ENCODE peak calls at places on chromosomes 1 and 21, in four cellular contexts. L, V, D and Z are unnamed samples.

GRCh38 chr1:3011631-3012510 is 9.4 kb upstream of the ACTRT2 start:
- DNase-seq in L (peak; percentile 1), V (no peak), D (no peak), Z (no peak)

GRCh38 chr1:41390171-41390570 is 28.9 kb downstream of the FOXO6 start:
- DNase-seq in L (no peak), V (no peak), D (no peak), Z (no peak)

GRCh38 chr21:22476726-22477646 is 1478.8 kb downstream of the NCAM2 start:
- DNase-seq in L (no peak), V (no peak), D (no peak), Z (no peak)

GRCh38 chr1:12284486-12284885 is 54.7 kb downstream of the VPS13D start:
- DNase-seq in L (no peak), V (no peak), D (no peak), Z (peak; percentile 56)

GRCh38 chr21:38178653-38179503 is 77.9 kb upstream of the KCNJ15 start:
- DNase-seq in L (no peak), V (no peak), D (no peak), Z (peak; percentile 91)

GRCh38 chr1:194117582-194117981 is 931.2 kb upstream of the B3GALT2 start:
- DNase-seq in L (no peak), V (no peak), D (peak; percentile 21), Z (no peak)

GRCh38 chr1:247118946-247119446 is 14.8 kb upstream of the ZNF669 start:
- DNase-seq in L (peak; percentile 8), V (no peak), D (peak; percentile 72), Z (no peak)

GRCh38 chr1:168300626-168301025 is 19.9 kb downstream of the TBX19 start:
- DNase-seq in L (no peak), V (no peak), D (no peak), Z (no peak)

GRCh38 chr1:33055210-33055991 is 18.7 kb upstream of the AK2 start:
- DNase-seq in L (peak; percentile 84), V (peak; percentile 75), D (peak; percentile 85), Z (peak; percentile 73)

GRCh38 chr1:121483961-121484424 is 299.2 kb downstream of the SRGAP2C start:
- DNase-seq in L (peak; percentile 41), V (peak; percentile 59), D (no peak), Z (peak; percentile 73)

GRCh38 chr1:25645641-25646400 is 29.2 kb downstream of the MAN1C1 start:
- DNase-seq in L (no peak), V (no peak), D (no peak), Z (no peak)

GRCh38 chr21:46144464-46145070 is 10.8 kb downstream of the FTCD start:
- DNase-seq in L (no peak), V (no peak), D (no peak), Z (no peak)

GRCh38 chr1:115912116-115912515 is 64.2 kb upstream of the SLC22A15 start:
- DNase-seq in L (no peak), V (no peak), D (no peak), Z (no peak)

GRCh38 chr1:223730471-223730870 is 18.1 kb downstream of the CAPN2 start:
- DNase-seq in L (no peak), V (no peak), D (no peak), Z (peak; percentile 50)

GRCh38 chr21:34745557-34746255 is 76.9 kb downstream of the CLIC6 start:
- DNase-seq in L (peak; percentile 87), V (peak; percentile 73), D (peak; percentile 76), Z (peak; percentile 66)

GRCh38 chr21:34166468-34166867 is 93.1 kb downstream of the MRPS6 start:
- DNase-seq in L (peak; percentile 28), V (no peak), D (no peak), Z (no peak)

GRCh38 chr21:39048064-39048463 is 135.2 kb downstream of the PSMG1 start:
- DNase-seq in L (peak; percentile 65), V (no peak), D (peak; percentile 43), Z (peak; percentile 97)

GRCh38 chr1:65180977-65181376 is 33.0 kb downstream of the AK4 start:
- DNase-seq in L (no peak), V (no peak), D (no peak), Z (no peak)

GRCh38 chr1:179776831-179777230 is 33.7 kb downstream of the FAM163A start:
- DNase-seq in L (no peak), V (no peak), D (no peak), Z (peak; percentile 50)

GRCh38 chr1:184889902-184890301 is 84.4 kb downstream of the NIBAN1 start:
- DNase-seq in L (peak; percentile 25), V (no peak), D (no peak), Z (no peak)

GRCh38 chr1:184889183-184889582 is 85.1 kb downstream of the NIBAN1 start:
- DNase-seq in L (no peak), V (no peak), D (peak; percentile 32), Z (no peak)

GRCh38 chr1:184892116-184892515 is 82.2 kb downstream of the NIBAN1 start:
- DNase-seq in L (no peak), V (no peak), D (no peak), Z (peak; percentile 76)

GRCh38 chr1:184891440-184891839 is 82.9 kb downstream of the NIBAN1 start:
- DNase-seq in L (no peak), V (no peak), D (no peak), Z (no peak)

DNA sequence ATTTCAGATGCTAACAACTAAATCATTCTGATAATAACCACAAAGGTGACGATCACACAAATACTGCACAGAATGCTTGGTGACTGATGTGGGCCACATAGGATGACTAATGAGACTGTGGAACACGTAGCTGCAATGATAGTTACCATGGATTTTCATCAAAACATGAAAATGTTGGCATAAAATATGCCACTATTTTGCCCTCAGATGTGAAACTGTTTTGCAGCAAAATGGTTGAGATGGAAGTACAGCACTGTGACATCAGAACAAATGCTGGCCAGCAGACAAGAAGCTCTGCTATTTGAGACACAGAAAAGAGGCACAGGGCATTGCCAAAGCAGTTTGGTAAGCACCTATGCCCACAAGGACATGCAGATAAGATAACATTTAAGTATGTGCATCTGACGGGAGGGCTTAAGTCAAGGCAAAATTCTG is 83.8 kb downstream of the NIBAN1 start:
- DNase-seq in L (peak; percentile 46), V (no peak), D (no peak), Z (no peak)
- H3K4me3 ChIP-seq in L (no peak overlapping the region), V (no peak overlapping the region), D (no peak overlapping the region), Z (no peak overlapping the region)

GRCh38 chr1:53889304-53890298 is at the start of gene YIPF1:
- DNase-seq in L (peak; percentile 95), V (peak; percentile 68), D (peak; percentile 94), Z (peak; percentile 85)
- H3K4me3 ChIP-seq in L (peak within 1 kb of the TSS; percentile 97), V (peak within 1 kb of the TSS; percentile 99), D (peak within 1 kb of the TSS; percentile 100), Z (peak within 1 kb of the TSS; percentile 85)

DNA sequence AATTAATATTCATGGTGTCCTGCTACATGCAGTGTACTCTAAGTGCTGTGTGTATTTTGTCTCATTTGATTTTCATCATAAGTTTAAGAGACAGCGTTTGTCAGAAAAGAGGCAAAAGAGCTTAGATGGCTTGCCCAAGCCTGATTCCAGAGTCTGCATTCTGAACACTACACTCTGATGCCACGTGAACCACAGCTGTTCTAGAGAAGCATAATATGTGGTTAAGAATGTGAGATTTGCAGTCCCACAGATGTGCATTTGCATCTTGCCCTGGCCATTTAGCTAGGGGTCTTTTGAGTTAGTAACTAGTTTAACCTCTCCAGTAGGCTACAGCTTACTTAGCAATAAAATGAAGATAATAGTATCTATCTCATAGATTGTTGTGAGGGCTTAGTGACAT is 9.2 kb upstream of the GADD45A start:
- DNase-seq in L (no peak), V (no peak), D (no peak), Z (no peak)
- H3K4me3 ChIP-seq in L (no peak overlapping the region), V (no peak overlapping the region), D (no peak overlapping the region), Z (no peak overlapping the region)

GRCh38 chr1:228846952-228847351 is 111.7 kb downstream of the RHOU start:
- DNase-seq in L (no peak), V (no peak), D (no peak), Z (no peak)

GRCh38 chr1:228851196-228851595 is 115.9 kb downstream of the RHOU start:
- DNase-seq in L (no peak), V (no peak), D (no peak), Z (no peak)

GRCh38 chr1:228850141-228851100 is 115.1 kb downstream of the RHOU start:
- DNase-seq in L (no peak), V (no peak), D (no peak), Z (no peak)

GRCh38 chr1:228848406-228848805 is 113.1 kb downstream of the RHOU start:
- DNase-seq in L (no peak), V (no peak), D (no peak), Z (no peak)

DNA sequence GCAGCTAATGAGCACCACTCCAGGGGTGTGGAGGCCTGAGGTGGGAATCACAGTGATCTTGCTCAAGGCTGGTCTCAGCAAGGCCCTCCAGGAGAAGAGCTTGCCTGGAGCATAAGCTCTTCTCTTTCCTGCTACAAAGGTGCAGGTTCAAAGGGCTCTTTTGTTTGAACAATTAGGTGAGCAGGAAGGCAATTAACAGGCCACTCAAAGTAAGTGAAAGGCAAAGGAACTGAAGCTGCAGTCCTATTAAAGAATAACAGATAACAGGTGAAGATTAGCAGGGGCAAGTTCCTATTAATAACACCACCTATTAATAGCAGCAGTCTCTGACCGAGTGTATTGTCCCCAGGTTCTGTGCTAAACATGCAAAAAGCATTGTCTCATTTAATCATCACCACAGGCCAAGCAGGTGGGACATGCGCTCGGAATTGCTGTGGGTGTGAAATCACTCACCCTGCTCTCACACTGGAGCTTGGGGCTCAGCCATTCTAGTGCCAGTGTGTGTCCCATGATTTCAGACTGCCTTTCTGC is 113.8 kb downstream of the RHOU start:
- DNase-seq in L (no peak), V (no peak), D (no peak), Z (no peak)
- H3K4me3 ChIP-seq in L (no peak overlapping the region), V (no peak overlapping the region), D (no peak overlapping the region), Z (no peak overlapping the region)

DNA sequence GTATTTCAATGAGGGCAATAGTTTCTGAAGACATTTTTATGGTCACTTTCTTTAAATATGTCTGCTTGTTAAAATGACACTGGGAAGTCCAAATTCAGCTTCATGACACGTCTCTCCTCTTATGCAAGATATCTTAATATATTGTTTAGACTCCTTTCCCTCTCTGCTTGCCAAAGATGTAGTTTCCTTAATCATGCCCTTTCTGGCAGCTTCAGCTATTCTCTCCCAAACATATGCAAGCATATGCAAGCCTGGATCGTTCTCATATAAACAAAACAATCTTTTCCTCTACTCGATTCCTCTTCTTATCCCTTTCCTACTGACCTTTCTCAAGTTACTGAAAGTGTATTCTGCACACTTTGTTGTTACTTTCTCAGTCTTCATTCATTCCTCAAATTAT is 372.2 kb downstream of the PTBP2 start:
- DNase-seq in L (peak; percentile 29), V (peak; percentile 61), D (no peak), Z (no peak)
- H3K4me3 ChIP-seq in L (no peak overlapping the region), V (peak overlapping the region; percentile 14), D (no peak overlapping the region), Z (no peak overlapping the region)

GRCh38 chr1:8022395-8023286 is 3.5 kb downstream of the ERRFI1 start:
- DNase-seq in L (peak; percentile 19), V (no peak), D (no peak), Z (no peak)
- H3K4me3 ChIP-seq in L (peak overlapping the region; percentile 92), V (peak overlapping the region; percentile 80), D (no peak overlapping the region), Z (peak overlapping the region; percentile 92)

GRCh38 chr21:36981049-36981391 is 14.6 kb upstream of the HLCS start:
- DNase-seq in L (no peak), V (no peak), D (no peak), Z (no peak)
- H3K4me3 ChIP-seq in L (peak overlapping the region; percentile 35), V (peak overlapping the region; percentile 54), D (no peak overlapping the region), Z (peak overlapping the region; percentile 52)

GRCh38 chr1:93628682-93629081 is 53.0 kb downstream of the BCAR3 start:
- DNase-seq in L (no peak), V (no peak), D (no peak), Z (no peak)
- H3K4me3 ChIP-seq in L (no peak overlapping the region), V (no peak overlapping the region), D (no peak overlapping the region), Z (no peak overlapping the region)